ENCODE peak calls at places on chromosomes 7 and 10, in four cellular contexts. N is A549, P is left ventricle myocardium inferior, L is OCI-LY7. G is an unnamed sample. For H3K4me1, the result is how much of the 10 kb centered on the place peaks cover.

GRCh38 chr7:50333266-50333665 is 28.8 kb downstream of the IKZF1 start:
- DNase-seq in P (no peak), L (peak), N (no peak), G (no peak)

GRCh38 chr7:142581341-142581740 is 167.9 kb upstream of the PRSS1 start:
- DNase-seq in L (peak), N (no peak), P (no peak), G (no peak)

GRCh38 chr10:126569513-126570447 is 100.7 kb downstream of the C10orf90 start:
- DNase-seq in P (no peak), N (no peak), L (no peak), G (no peak)

GRCh38 chr10:132451506-132452215 is 54.7 kb downstream of the PWWP2B start:
- DNase-seq in L (no peak), P (no peak), N (no peak), G (no peak)

GRCh38 chr7:121504478-121504877 is 108.4 kb upstream of the FAM3C start:
- DNase-seq in L (no peak), P (no peak), N (peak), G (no peak)

GRCh38 chr7:108408294-108409004 is 47.8 kb downstream of the NRCAM start:
- DNase-seq in L (no peak), P (no peak), N (no peak), G (no peak)

GRCh38 chr7:137816696-137817320 is 30.0 kb downstream of the DGKI start:
- DNase-seq in N (no peak), P (no peak), L (no peak), G (no peak)

GRCh38 chr10:43118631-43119415 is 19.4 kb upstream of the CSGALNACT2 start:
- DNase-seq in L (no peak), N (no peak), P (no peak), G (no peak)

GRCh38 chr10:63437334-63437949 is 28.3 kb downstream of the JMJD1C start:
- DNase-seq in P (no peak), N (no peak), L (no peak), G (no peak)

GRCh38 chr7:128889121-128889520 is 21.4 kb downstream of the KCP start:
- DNase-seq in L (no peak), P (no peak), N (no peak), G (no peak)

GRCh38 chr10:124619802-124620490 is 124.2 kb downstream of the FAM53B start:
- DNase-seq in N (no peak), L (no peak), P (no peak), G (no peak)

GRCh38 chr10:70958396-70958795 is 70.0 kb upstream of the PCBD1 start:
- DNase-seq in P (no peak), N (no peak), L (no peak), G (no peak)

GRCh38 chr10:48253970-48254657 is 20.4 kb downstream of the FRMPD2 start:
- DNase-seq in N (no peak), L (no peak), P (no peak), G (no peak)

GRCh38 chr7:19403691-19404090 is 258.5 kb upstream of the FERD3L start:
- DNase-seq in P (no peak), N (no peak), L (no peak), G (no peak)

GRCh38 chr7:7183061-7183832 is 903 bp downstream of the C1GALT1 start:
- DNase-seq in L (peak), N (peak), P (peak), G (peak)

DNA sequence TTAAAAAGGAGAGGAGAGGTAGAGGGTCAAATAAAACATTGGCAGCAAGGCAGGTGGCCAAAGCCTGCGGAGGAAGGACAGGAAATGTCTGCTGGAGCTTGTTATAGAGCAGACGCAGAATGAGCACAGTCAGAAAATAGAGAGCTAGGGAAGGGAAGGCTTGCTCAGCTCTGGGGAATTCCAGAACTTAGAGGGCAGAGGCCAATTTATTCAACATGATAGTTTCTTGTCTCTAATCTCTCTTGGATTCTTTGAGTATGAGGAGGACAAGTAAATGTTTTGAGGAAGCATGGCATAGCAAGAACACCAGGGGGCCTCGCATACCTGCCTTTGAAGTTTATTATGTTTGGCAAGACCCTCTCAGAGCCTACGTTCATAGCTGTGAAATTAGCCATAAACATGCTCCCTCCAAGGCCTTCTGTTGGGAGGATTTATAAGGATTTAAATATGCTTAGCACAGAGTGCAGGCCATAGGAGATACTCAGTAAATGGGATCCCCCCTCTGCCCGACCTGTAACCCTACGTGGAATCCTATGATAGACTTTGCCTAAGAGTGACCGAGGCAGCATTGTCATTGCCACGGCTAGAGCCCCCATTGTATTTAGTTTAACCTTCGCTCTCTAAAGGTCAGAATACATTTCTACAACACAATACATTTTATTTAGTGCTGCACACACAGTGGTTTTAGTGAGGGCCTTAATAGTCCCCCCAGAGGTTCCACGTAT is 293.9 kb downstream of the CCDC3 start:
- DNase-seq in N (peak), L (peak), P (no peak), G (no peak)
- TF ChIP-seq CTCF in N (peak), L (peak), P (peak), G (peak)

GRCh38 chr10:22604314-22605091 is 109.9 kb downstream of the PIP4K2A start:
- DNase-seq in N (no peak), L (no peak), P (no peak), G (no peak)
- H3K27ac ChIP-seq in N (no peak), L (peak), P (no peak), G (no peak)

GRCh38 chr10:77190275-77190674 is 447.3 kb downstream of the KCNMA1 start:
- DNase-seq in L (no peak), P (no peak), N (no peak), G (no peak)
- H3K4me1 ChIP-seq in L (under half), P (under half), N (under half), G (under half)

GRCh38 chr10:99694171-99694570 is 34.9 kb downstream of the ENTPD7 start:
- DNase-seq in L (no peak), P (no peak), N (no peak), G (no peak)

GRCh38 chr10:99695761-99696160 is 36.2 kb downstream of the COX15 start:
- DNase-seq in L (no peak), P (no peak), N (no peak), G (no peak)

GRCh38 chr10:99700649-99701048 is 31.3 kb downstream of the COX15 start:
- DNase-seq in P (no peak), N (no peak), L (no peak), G (no peak)

GRCh38 chr10:99698504-99699080 is 33.3 kb downstream of the COX15 start:
- DNase-seq in N (no peak), L (no peak), P (no peak), G (no peak)
- TF ChIP-seq CTCF in N (no peak), L (peak), P (no peak), G (no peak)

DNA sequence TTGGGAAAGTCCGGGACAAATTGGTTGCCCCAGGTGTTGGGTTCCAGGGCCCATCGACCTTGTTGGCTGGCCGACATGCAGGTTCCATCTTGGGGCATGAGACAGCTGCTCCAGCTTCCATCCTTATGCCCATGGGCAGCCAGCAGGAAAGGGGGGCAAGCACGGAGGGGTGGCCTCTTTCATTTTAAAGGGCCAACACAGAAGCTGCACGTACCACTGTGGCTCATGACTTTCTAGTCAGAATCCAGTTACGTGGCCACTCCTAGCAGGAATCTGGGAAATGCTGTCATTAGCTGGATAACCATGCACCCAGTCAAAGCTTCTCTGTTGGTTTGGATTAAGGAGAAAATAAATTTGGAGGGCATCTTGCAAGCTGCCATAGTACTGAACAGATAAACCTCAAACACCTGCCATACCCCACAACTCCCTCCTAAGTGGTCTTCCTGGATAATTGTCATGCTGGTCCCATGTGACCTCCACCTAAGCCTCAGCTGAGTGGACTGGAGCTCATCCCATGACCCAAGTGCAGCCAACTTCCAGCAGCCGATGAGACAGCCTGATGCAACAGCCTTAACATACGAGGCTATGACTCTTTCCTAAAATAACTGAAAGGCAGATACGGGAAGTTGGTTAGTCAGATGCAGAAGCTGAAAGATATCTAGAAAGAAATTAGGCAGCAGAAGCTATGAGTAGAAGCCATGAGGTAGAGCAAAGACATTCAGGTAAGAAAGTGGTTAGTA is 21.4 kb upstream of the GSDME start:
- DNase-seq in N (no peak), L (peak), P (peak), G (no peak)
- H3K27ac ChIP-seq in N (no peak), L (no peak), P (peak), G (no peak)

GRCh38 chr10:102511562-102512274 is 7.9 kb downstream of the SUFU start:
- DNase-seq in N (no peak), L (peak), P (no peak), G (no peak)

GRCh38 chr10:102509387-102509786 is 5.6 kb downstream of the SUFU start:
- DNase-seq in P (no peak), L (no peak), N (no peak), G (peak)

GRCh38 chr10:102505462-102506115 is 1.8 kb downstream of the SUFU start:
- DNase-seq in N (no peak), L (no peak), P (no peak), G (no peak)

GRCh38 chr10:102507521-102507920 is 3.7 kb downstream of the SUFU start:
- DNase-seq in L (no peak), N (no peak), P (no peak), G (peak)

GRCh38 chr10:102508506-102508905 is 4.7 kb downstream of the SUFU start:
- DNase-seq in N (no peak), P (no peak), L (no peak), G (no peak)
- H3K4me1 ChIP-seq in N (under half), P (under half), L (under half), G (under half)

DNA sequence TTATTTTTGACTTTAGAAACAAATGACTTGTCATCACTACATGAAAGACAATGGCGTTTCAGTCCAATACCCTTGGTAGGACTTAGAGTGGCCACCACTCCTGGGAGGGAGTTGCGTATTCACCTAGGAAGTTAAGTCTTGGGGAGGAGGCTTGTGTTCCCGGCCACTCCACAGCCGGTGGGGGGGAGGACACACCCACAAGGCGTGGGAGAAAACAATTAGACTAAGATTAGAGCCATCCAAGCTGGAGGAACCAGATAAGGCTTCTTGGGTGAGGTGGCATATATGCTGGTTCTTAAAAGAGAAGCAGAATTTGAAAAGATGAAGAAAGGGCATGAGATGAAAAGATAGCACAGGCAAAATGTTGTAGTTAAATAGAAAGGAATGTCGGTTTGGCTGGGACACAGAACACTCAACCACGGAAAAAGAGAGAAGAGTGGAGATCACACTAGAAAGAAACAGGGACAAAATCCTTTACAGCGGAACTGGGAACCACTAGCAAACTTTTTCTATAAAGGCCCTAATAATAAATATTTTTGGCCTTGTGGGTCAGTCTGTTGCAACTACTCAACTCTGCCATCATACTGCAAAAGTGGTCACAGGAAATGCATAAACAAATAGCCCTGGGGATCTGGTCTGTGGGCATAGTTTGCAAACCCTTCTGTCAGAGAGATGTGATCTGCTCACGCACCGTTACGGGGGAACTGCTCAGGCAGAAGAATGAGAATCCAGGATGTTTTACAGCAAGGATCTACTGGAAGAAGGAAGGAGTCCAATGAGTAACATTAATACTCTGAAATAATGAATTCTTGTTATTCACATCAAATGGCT is 651.8 kb downstream of the PARD3 start:
- DNase-seq in L (no peak), P (no peak), N (no peak), G (no peak)
- TF ChIP-seq CTCF in L (no peak), P (no peak), N (no peak), G (no peak)

GRCh38 chr7:80604436-80604835 is 34.0 kb upstream of the CD36 start:
- DNase-seq in P (no peak), N (no peak), L (no peak), G (no peak)

GRCh38 chr7:80600046-80600445 is 38.4 kb upstream of the CD36 start:
- DNase-seq in L (no peak), N (no peak), P (no peak), G (no peak)

GRCh38 chr7:80597875-80598274 is 40.6 kb upstream of the CD36 start:
- DNase-seq in L (no peak), P (no peak), N (no peak), G (no peak)

GRCh38 chr7:80603940-80604339 is 34.5 kb upstream of the CD36 start:
- DNase-seq in P (no peak), L (no peak), N (no peak), G (no peak)

DNA sequence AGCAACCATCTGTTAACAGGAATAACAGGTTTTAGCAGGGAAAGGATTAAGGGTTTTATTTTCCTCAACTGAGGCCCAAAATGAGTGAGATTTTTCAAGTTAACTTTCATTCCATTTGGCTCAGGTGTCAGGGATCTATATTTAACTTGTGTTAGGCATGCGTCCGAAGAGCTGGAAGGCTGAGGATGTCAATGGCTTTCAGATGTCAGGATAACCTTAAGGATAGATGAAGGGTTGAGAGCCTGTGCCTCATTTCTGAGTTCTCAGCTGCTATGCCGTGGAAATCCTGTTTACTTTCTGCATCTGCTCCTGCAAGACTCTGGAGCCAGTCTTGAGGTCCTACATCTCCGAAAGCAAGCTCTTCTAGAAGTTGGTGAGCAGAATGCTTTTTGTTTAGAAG is 36.4 kb upstream of the CD36 start:
- DNase-seq in N (no peak), P (no peak), L (no peak), G (no peak)
- H3K27ac ChIP-seq in N (no peak), P (peak), L (no peak), G (no peak)

GRCh38 chr10:113131611-113132330 is 181.7 kb downstream of the TCF7L2 start:
- DNase-seq in P (no peak), N (no peak), L (no peak), G (no peak)

GRCh38 chr10:113126506-113127192 is 176.6 kb downstream of the TCF7L2 start:
- DNase-seq in N (peak), L (no peak), P (peak), G (peak)

GRCh38 chr10:113128450-113129105 is 178.5 kb downstream of the TCF7L2 start:
- DNase-seq in P (no peak), N (no peak), L (no peak), G (no peak)

GRCh38 chr10:113129117-113129516 is 179.1 kb downstream of the TCF7L2 start:
- DNase-seq in P (no peak), N (no peak), L (no peak), G (no peak)

GRCh38 chr10:113127285-113128283 is 177.5 kb downstream of the TCF7L2 start:
- DNase-seq in P (no peak), N (no peak), L (no peak), G (no peak)
- H3K4me1 ChIP-seq in P (under half), N (half or more), L (under half), G (under half)

GRCh38 chr7:114862406-114862805 is 59.5 kb upstream of the MDFIC start:
- DNase-seq in L (no peak), N (no peak), P (no peak), G (no peak)

GRCh38 chr7:114860196-114860595 is 61.7 kb upstream of the MDFIC start:
- DNase-seq in N (no peak), P (no peak), L (no peak), G (no peak)

GRCh38 chr7:114864278-114864677 is 57.6 kb upstream of the MDFIC start:
- DNase-seq in L (no peak), N (no peak), P (no peak), G (no peak)

GRCh38 chr7:114865564-114865963 is 56.3 kb upstream of the MDFIC start:
- DNase-seq in L (no peak), N (peak), P (peak), G (peak)
- TF ChIP-seq CTCF in L (peak), N (peak), P (peak), G (peak)